ENCODE peak calls at places on chromosomes 3 and 15, in five cellular contexts. One of them, this sample, is unnamed.

GRCh38 chr15:58292761-58293175 is 139.0 kb upstream of the LIPC start:
- DNase-seq in mammary epithelial cell: no peak
- DNase-seq in NCI-H1105 treated with DMSO at 0.1 percent for 48 hours: no peak
- DNase-seq in NCI-H1092 treated with DMSO at 0.1 percent for 48 hours: no peak
- DNase-seq in pancreas: no peak
- DNase-seq in this sample: no peak

GRCh38 chr15:40054746-40055575 is 16.0 kb upstream of the SRP14 start:
- DNase-seq in mammary epithelial cell: peak; percentile 47
- DNase-seq in NCI-H1105 treated with DMSO at 0.1 percent for 48 hours: peak; percentile 43
- DNase-seq in NCI-H1092 treated with DMSO at 0.1 percent for 48 hours: peak; percentile 34
- DNase-seq in pancreas: peak; percentile 79
- DNase-seq in this sample: no peak

GRCh38 chr3:173599673-173600072 is 202.1 kb downstream of the NLGN1 start:
- DNase-seq in mammary epithelial cell: no peak
- DNase-seq in NCI-H1105 treated with DMSO at 0.1 percent for 48 hours: no peak
- DNase-seq in NCI-H1092 treated with DMSO at 0.1 percent for 48 hours: no peak
- DNase-seq in pancreas: no peak
- DNase-seq in this sample: no peak

GRCh38 chr15:25683415-25683814 is 179.7 kb downstream of the ATP10A start:
- DNase-seq in mammary epithelial cell: no peak
- DNase-seq in NCI-H1105 treated with DMSO at 0.1 percent for 48 hours: no peak
- DNase-seq in NCI-H1092 treated with DMSO at 0.1 percent for 48 hours: no peak
- DNase-seq in pancreas: no peak
- DNase-seq in this sample: no peak

GRCh38 chr3:7075901-7076300 is 215.0 kb downstream of the GRM7 start:
- DNase-seq in mammary epithelial cell: no peak
- DNase-seq in NCI-H1105 treated with DMSO at 0.1 percent for 48 hours: no peak
- DNase-seq in NCI-H1092 treated with DMSO at 0.1 percent for 48 hours: no peak
- DNase-seq in pancreas: no peak
- DNase-seq in this sample: no peak

GRCh38 chr3:160804762-160805161 is 48.7 kb downstream of the PPM1L start:
- DNase-seq in mammary epithelial cell: no peak
- DNase-seq in NCI-H1105 treated with DMSO at 0.1 percent for 48 hours: peak; percentile 15
- DNase-seq in NCI-H1092 treated with DMSO at 0.1 percent for 48 hours: peak; percentile 31
- DNase-seq in pancreas: no peak
- DNase-seq in this sample: peak; percentile 45

GRCh38 chr3:377158-377561 is 180.6 kb downstream of the CHL1 start:
- DNase-seq in mammary epithelial cell: peak; percentile 26
- DNase-seq in NCI-H1105 treated with DMSO at 0.1 percent for 48 hours: peak; percentile 66
- DNase-seq in NCI-H1092 treated with DMSO at 0.1 percent for 48 hours: peak; percentile 62
- DNase-seq in pancreas: no peak
- DNase-seq in this sample: peak; percentile 23

GRCh38 chr3:40211579-40211978 is 97.9 kb upstream of the EIF1B start:
- DNase-seq in mammary epithelial cell: peak; percentile 48
- DNase-seq in NCI-H1105 treated with DMSO at 0.1 percent for 48 hours: no peak
- DNase-seq in NCI-H1092 treated with DMSO at 0.1 percent for 48 hours: no peak
- DNase-seq in pancreas: no peak
- DNase-seq in this sample: no peak

GRCh38 chr3:190676477-190676876 is 162.6 kb downstream of the IL1RAP start:
- DNase-seq in mammary epithelial cell: no peak
- DNase-seq in NCI-H1105 treated with DMSO at 0.1 percent for 48 hours: no peak
- DNase-seq in NCI-H1092 treated with DMSO at 0.1 percent for 48 hours: no peak
- DNase-seq in pancreas: no peak
- DNase-seq in this sample: no peak

GRCh38 chr15:74795961-74796625 is 14.2 kb downstream of the CSK start:
- DNase-seq in mammary epithelial cell: no peak
- DNase-seq in NCI-H1105 treated with DMSO at 0.1 percent for 48 hours: no peak
- DNase-seq in NCI-H1092 treated with DMSO at 0.1 percent for 48 hours: no peak
- DNase-seq in pancreas: no peak
- DNase-seq in this sample: no peak